ENCODE peak calls at places on chromosomes 5 and 9, in four cellular contexts. One of them, this sample, is unnamed.

GRCh38 chr9:2625427-2625826 is 3.8 kb downstream of the VLDLR start:
- DNase-seq in right lobe of liver: no peak
- DNase-seq in adrenal gland: no peak
- DNase-seq in BE2C: no peak
- DNase-seq in this sample: no peak

GRCh38 chr5:132259061-132259851 is 1.8 kb downstream of the PDLIM4 start:
- DNase-seq in BE2C: peak; percentile 91
- DNase-seq in adrenal gland: peak; percentile 90
- DNase-seq in right lobe of liver: no peak
- DNase-seq in this sample: peak; percentile 70

GRCh38 chr9:21871256-21871975 is 69.0 kb downstream of the MTAP start:
- DNase-seq in right lobe of liver: no peak
- DNase-seq in adrenal gland: no peak
- DNase-seq in BE2C: no peak
- DNase-seq in this sample: no peak

GRCh38 chr9:89008346-89009048 is 17.2 kb downstream of the S1PR3 start:
- DNase-seq in BE2C: no peak
- DNase-seq in right lobe of liver: no peak
- DNase-seq in adrenal gland: no peak
- DNase-seq in this sample: no peak

GRCh38 chr5:73256012-73256411 is 83.0 kb downstream of the TMEM174 start:
- DNase-seq in right lobe of liver: no peak
- DNase-seq in adrenal gland: no peak
- DNase-seq in BE2C: no peak
- DNase-seq in this sample: no peak

GRCh38 chr5:126386146-126386545 is 37.1 kb upstream of the GRAMD2B start:
- DNase-seq in adrenal gland: no peak
- DNase-seq in right lobe of liver: no peak
- DNase-seq in BE2C: no peak
- DNase-seq in this sample: no peak

GRCh38 chr9:101601904-101602765 is 7.4 kb upstream of the PPP3R2 start:
- DNase-seq in BE2C: no peak
- DNase-seq in right lobe of liver: no peak
- DNase-seq in adrenal gland: no peak
- DNase-seq in this sample: no peak

GRCh38 chr9:83422512-83422911 is 115.7 kb downstream of the FRMD3 start:
- DNase-seq in BE2C: no peak
- DNase-seq in right lobe of liver: no peak
- DNase-seq in adrenal gland: no peak
- DNase-seq in this sample: no peak

GRCh38 chr9:703392-703791 is 138.1 kb upstream of the DMRT1 start:
- DNase-seq in adrenal gland: no peak
- DNase-seq in BE2C: no peak
- DNase-seq in right lobe of liver: no peak
- DNase-seq in this sample: no peak

GRCh38 chr5:89816038-89816437 is 593.5 kb downstream of the CETN3 start:
- DNase-seq in right lobe of liver: no peak
- DNase-seq in adrenal gland: no peak
- DNase-seq in BE2C: no peak
- DNase-seq in this sample: no peak

GRCh38 chr9:129327552-129328283 is 149.7 kb upstream of the IER5L start:
- DNase-seq in right lobe of liver: no peak
- DNase-seq in adrenal gland: no peak
- DNase-seq in BE2C: no peak
- DNase-seq in this sample: no peak
- H3K4me1 ChIP-seq in right lobe of liver: no peaks in the 10 kb centered on the region
- H3K4me1 ChIP-seq in adrenal gland: peaks cover 10% of the 10 kb centered on the region
- H3K4me1 ChIP-seq in BE2C: no peaks in the 10 kb centered on the region
- H3K4me1 ChIP-seq in this sample: peaks cover 14% of the 10 kb centered on the region

GRCh38 chr9:87892956-87893355 is 10.3 kb downstream of the SPATA31E1 start:
- DNase-seq in adrenal gland: no peak
- DNase-seq in right lobe of liver: no peak
- DNase-seq in BE2C: no peak
- DNase-seq in this sample: no peak

GRCh38 chr9:87891754-87892153 is 9.1 kb downstream of the SPATA31E1 start:
- DNase-seq in adrenal gland: no peak
- DNase-seq in BE2C: no peak
- DNase-seq in right lobe of liver: no peak
- DNase-seq in this sample: no peak

GRCh38 chr9:87896891-87897290 is 14.2 kb downstream of the SPATA31E1 start:
- DNase-seq in BE2C: no peak
- DNase-seq in adrenal gland: no peak
- DNase-seq in right lobe of liver: no peak
- DNase-seq in this sample: no peak

GRCh38 chr9:87898151-87898550 is 15.5 kb downstream of the SPATA31E1 start:
- DNase-seq in BE2C: no peak
- DNase-seq in adrenal gland: no peak
- DNase-seq in right lobe of liver: no peak
- DNase-seq in this sample: no peak

DNA sequence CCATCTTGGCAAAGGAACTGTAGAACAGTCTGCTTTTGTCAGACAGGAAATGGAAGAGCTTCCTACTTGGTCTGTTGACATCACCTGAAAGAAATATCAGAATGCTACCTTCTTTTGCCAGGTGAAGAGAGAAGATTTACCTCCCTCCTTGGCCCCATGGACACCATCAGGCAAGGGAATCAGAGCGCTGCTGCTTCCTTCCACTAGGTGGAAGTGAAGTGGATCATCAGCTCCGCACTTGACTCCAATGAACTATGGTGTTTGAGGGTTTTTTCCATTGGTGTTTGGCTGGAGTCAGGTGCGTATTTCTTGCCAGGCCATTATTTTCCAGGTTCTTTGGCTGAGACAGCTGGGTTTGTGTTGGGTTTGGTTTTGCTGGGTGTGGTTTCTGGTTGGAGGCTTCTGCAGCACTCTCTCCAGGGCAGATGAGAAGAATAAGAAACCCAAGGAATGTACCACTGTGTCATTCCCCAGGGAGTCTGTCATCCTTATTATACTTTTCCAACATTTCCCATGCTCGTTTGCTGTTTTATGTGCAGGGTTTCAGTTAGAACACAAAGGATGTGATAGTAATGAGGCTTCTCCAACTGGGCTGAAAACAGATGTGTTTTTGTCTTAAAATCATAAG is 12.4 kb downstream of the SPATA31E1 start:
- DNase-seq in right lobe of liver: no peak
- DNase-seq in BE2C: no peak
- DNase-seq in adrenal gland: no peak
- DNase-seq in this sample: no peak
- TF ChIP-seq CTCF in right lobe of liver: no peak
- TF ChIP-seq CTCF in BE2C: peak; percentile 20
- TF ChIP-seq CTCF in adrenal gland: no peak
- TF ChIP-seq CTCF in this sample: no peak

DNA sequence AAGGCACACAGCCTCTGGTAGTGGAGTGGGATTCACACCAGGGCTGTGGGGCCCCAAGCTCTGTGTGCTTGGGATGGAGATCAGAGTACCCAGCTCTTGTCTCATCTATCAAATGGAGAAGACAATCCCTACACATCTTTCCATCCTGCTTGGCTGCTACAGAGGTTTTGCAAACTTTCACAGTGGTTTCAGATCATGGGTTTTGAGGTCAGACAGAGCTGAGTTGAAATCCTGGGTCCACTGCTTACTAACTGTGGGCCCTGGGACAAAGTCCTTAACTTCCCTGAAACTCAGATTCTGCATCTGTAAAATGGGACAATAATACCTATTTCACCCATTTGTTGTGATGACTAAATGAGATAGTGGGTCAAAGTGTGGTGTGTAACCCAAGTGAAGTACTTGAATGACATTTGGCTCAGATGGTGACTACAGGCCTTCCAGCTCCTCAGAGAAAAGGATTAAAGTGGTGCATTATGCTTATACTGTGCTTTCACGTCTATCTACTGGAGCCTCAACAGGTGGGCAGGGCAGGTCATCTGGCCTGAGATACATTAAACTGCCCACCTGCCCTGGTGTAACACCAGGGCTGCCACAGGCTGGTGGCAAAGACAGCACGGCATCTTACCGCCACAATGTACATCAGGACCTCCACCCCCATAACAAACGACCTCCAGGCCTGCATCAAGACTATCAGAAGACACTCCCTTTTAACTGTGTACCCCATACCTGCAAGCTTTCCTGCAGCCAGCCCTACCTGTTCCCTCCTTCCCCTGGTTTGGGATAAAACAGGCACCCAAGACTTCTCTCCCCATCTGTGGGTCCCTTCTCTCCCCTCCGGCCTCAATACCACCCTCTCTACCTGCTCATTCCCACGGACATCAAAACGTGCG is 774 bp upstream of the TRAF1 start:
- DNase-seq in adrenal gland: no peak
- DNase-seq in right lobe of liver: no peak
- DNase-seq in BE2C: no peak
- DNase-seq in this sample: no peak
- H3K4me1 ChIP-seq in adrenal gland: peaks cover 22% of the 10 kb centered on the region
- H3K4me1 ChIP-seq in right lobe of liver: no peaks in the 10 kb centered on the region
- H3K4me1 ChIP-seq in BE2C: peaks cover 8% of the 10 kb centered on the region
- H3K4me1 ChIP-seq in this sample: peaks cover 40% of the 10 kb centered on the region

DNA sequence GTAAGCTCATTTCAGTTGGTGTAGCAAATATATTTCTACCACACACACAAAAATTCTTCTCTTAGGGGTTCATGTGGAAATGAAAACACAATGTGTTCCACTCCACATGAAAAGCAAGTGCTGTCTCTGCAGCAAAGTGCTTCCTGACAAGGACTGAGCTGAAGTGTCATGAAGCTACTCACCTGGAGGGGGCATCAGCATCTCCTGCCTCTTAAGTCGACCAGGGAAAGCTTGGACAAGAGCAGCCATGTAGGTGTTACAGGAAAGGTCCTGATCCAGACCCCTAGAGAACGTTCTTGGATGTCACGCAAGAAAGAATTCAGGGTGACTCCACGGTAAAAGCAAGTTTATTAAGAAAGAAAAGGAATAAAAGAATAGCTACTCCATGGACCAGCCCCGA is 62.8 kb downstream of the SV2C start:
- DNase-seq in adrenal gland: no peak
- DNase-seq in right lobe of liver: no peak
- DNase-seq in BE2C: peak; percentile 15
- DNase-seq in this sample: no peak
- TF ChIP-seq CTCF in adrenal gland: no peak
- TF ChIP-seq CTCF in right lobe of liver: peak; percentile 19
- TF ChIP-seq CTCF in BE2C: peak; percentile 41
- TF ChIP-seq CTCF in this sample: no peak

GRCh38 chr9:114900937-114901802 is 29.2 kb downstream of the TNFSF8 start:
- DNase-seq in adrenal gland: no peak
- DNase-seq in right lobe of liver: no peak
- DNase-seq in BE2C: no peak
- DNase-seq in this sample: no peak

GRCh38 chr9:114899461-114899860 is 30.9 kb downstream of the TNFSF8 start:
- DNase-seq in adrenal gland: no peak
- DNase-seq in right lobe of liver: no peak
- DNase-seq in BE2C: no peak
- DNase-seq in this sample: no peak

GRCh38 chr9:114895605-114896004 is 34.8 kb downstream of the TNFSF8 start:
- DNase-seq in adrenal gland: no peak
- DNase-seq in right lobe of liver: no peak
- DNase-seq in BE2C: no peak
- DNase-seq in this sample: no peak

GRCh38 chr9:114896344-114896743 is 34.0 kb downstream of the TNFSF8 start:
- DNase-seq in right lobe of liver: no peak
- DNase-seq in adrenal gland: no peak
- DNase-seq in BE2C: no peak
- DNase-seq in this sample: no peak

DNA sequence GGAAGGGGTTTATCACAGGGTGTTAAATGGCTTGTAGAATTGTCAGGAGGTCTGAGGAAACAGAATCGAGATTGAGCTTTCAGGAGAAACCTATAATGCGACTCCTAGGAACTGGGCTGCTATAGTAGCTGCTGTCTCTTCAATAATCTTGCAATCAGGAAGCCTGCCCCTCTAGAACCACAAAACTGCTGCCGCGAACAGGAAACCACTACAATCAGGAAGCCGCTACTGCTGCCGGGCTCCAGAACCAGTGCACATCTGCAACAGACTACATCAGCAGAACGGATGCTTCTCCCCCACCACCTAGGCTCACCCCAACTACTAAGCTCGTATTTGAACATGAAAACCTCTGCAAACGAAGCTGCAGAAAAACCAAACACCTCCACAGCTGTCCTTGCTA is 31.6 kb downstream of the TNFSF8 start:
- DNase-seq in right lobe of liver: peak; percentile 65
- DNase-seq in adrenal gland: peak; percentile 65
- DNase-seq in BE2C: no peak
- DNase-seq in this sample: no peak
- H3K4me1 ChIP-seq in right lobe of liver: no peaks in the 10 kb centered on the region
- H3K4me1 ChIP-seq in adrenal gland: no peaks in the 10 kb centered on the region
- H3K4me1 ChIP-seq in BE2C: no peaks in the 10 kb centered on the region
- H3K4me1 ChIP-seq in this sample: peaks cover 33% of the 10 kb centered on the region

DNA sequence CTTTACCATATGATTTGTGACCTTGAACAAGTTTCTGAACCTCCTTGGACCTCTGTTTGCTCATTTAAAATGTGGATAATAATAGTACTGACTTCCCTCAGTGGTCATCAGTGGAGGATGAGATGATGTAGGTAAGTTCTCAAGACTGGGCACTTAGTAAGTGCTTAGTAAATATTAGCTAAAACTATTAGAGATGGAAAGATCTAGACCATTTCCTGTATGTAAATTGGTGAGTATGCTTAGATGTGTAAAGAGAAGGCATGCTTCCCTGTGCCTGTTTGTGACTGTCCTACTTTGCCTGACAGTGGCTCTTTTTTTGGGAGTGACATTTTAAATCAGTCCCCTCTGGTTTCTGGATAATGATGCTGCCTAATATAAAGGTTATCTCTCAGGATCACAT is 288.1 kb downstream of the GABRB2 start:
- DNase-seq in right lobe of liver: no peak
- DNase-seq in adrenal gland: no peak
- DNase-seq in BE2C: no peak
- DNase-seq in this sample: no peak
- TF ChIP-seq CTCF in right lobe of liver: no peak
- TF ChIP-seq CTCF in adrenal gland: no peak
- TF ChIP-seq CTCF in BE2C: no peak
- TF ChIP-seq CTCF in this sample: no peak

GRCh38 chr5:137668574-137669093 is 67.3 kb downstream of the KLHL3 start:
- DNase-seq in right lobe of liver: no peak
- DNase-seq in adrenal gland: no peak
- DNase-seq in BE2C: no peak
- DNase-seq in this sample: no peak

GRCh38 chr5:137667341-137667740 is 68.5 kb downstream of the KLHL3 start:
- DNase-seq in BE2C: no peak
- DNase-seq in right lobe of liver: no peak
- DNase-seq in adrenal gland: no peak
- DNase-seq in this sample: no peak

GRCh38 chr5:137666901-137667300 is 69.0 kb downstream of the KLHL3 start:
- DNase-seq in adrenal gland: no peak
- DNase-seq in BE2C: no peak
- DNase-seq in right lobe of liver: no peak
- DNase-seq in this sample: no peak

GRCh38 chr5:137672001-137672400 is 63.9 kb downstream of the KLHL3 start:
- DNase-seq in adrenal gland: no peak
- DNase-seq in BE2C: no peak
- DNase-seq in right lobe of liver: peak; percentile 83
- DNase-seq in this sample: no peak

DNA sequence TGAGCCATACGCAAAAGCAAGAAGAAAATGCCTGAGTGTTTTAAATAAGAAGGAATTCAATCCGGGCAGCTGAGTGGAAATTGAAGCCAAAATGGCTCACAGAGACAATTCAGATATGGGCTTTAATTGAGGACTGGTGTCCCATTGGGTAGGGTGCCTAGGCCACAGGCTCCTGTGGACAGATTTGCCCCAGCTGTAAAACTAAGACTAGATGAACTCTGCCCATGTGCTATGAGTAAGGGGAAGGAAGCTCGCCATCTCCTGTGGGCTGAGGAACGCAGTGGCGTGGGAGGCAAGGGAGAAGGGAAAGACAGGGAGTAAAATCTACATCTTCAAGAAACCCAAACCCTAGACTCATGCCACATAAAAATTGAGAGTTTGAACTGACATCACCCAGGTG is 66.1 kb downstream of the KLHL3 start:
- DNase-seq in BE2C: no peak
- DNase-seq in right lobe of liver: no peak
- DNase-seq in adrenal gland: no peak
- DNase-seq in this sample: no peak
- H3K4me1 ChIP-seq in BE2C: peaks cover 3% of the 10 kb centered on the region
- H3K4me1 ChIP-seq in right lobe of liver: peaks cover 3% of the 10 kb centered on the region
- H3K4me1 ChIP-seq in adrenal gland: peaks cover 12% of the 10 kb centered on the region
- H3K4me1 ChIP-seq in this sample: peaks cover 14% of the 10 kb centered on the region